ENCODE peak calls at places on chromosomes 4 and X, in ten cellular contexts. Z is T-helper 1 cell; R is lung; W is RWPE1; S is activated naive CD4-positive, alpha-beta T cell; X is posterior cingulate gyrus; U is EH; I is HTR-8/SVneo; C is ELR; Q is activated T-cell treated with anti-CD3 and anti-CD28 coated beads, Interleukin-2, amount 50 U/mL, for 72 hours. J is an unnamed sample.

GRCh38 chrX:17596051-17596450 is 141.2 kb upstream of the SCML1 start:
- DNase-seq in I (no peak), W (peak; percentile 23), S (no peak), R (no peak), Z (no peak), U (peak; percentile 41), C (peak; percentile 27), X (no peak), Q (no peak), J (no peak)

GRCh38 chr4:107862658-107863057 is 37.9 kb downstream of the SGMS2 start:
- DNase-seq in U (peak; percentile 43), I (no peak), R (peak; percentile 42), X (no peak), W (peak; percentile 87), C (peak; percentile 93), S (no peak), Z (no peak), Q (peak; percentile 18), J (no peak)

GRCh38 chrX:43589735-43590515 is 66.2 kb upstream of the MAOA start:
- DNase-seq in R (no peak), U (no peak), W (peak; percentile 40), Z (no peak), S (no peak), Q (no peak), X (no peak), I (no peak), C (no peak), J (no peak)

GRCh38 chr4:78288327-78288726 is 231.2 kb downstream of the FRAS1 start:
- DNase-seq in S (no peak), C (no peak), R (no peak), X (no peak), I (no peak), Z (no peak), Q (no peak), W (no peak), U (peak; percentile 64), J (no peak)

GRCh38 chrX:104085477-104085876 is 9.4 kb upstream of the TMSB15C start:
- DNase-seq in Q (no peak), Z (no peak), X (no peak), I (no peak), C (no peak), W (no peak), R (no peak), S (no peak), U (no peak), J (no peak)

GRCh38 chrX:150063673-150064072 is 125.4 kb upstream of the EOLA2 start:
- DNase-seq in X (no peak), C (no peak), Q (no peak), W (no peak), I (no peak), R (no peak), U (no peak), Z (no peak), S (no peak), J (no peak)

GRCh38 chr4:142351958-142352357 is 494.1 kb downstream of the INPP4B start:
- DNase-seq in Z (no peak), S (no peak), U (no peak), I (no peak), X (no peak), Q (no peak), R (no peak), C (no peak), W (no peak), J (no peak)

GRCh38 chr4:21699437-21699836 is 249.1 kb downstream of the KCNIP4 start:
- DNase-seq in U (no peak), I (no peak), X (no peak), Q (no peak), Z (no peak), W (no peak), R (no peak), C (no peak), S (no peak), J (no peak)

GRCh38 chr4:8198206-8198905 is 734 bp upstream of the SH3TC1 start:
- DNase-seq in Q (no peak), X (no peak), Z (no peak), R (no peak), W (peak; percentile 31), S (no peak), U (no peak), C (no peak), I (no peak), J (no peak)

GRCh38 chr4:123481034-123481433 is 84.4 kb downstream of the SPRY1 start:
- DNase-seq in Q (peak; percentile 32), U (peak; percentile 81), Z (no peak), C (peak; percentile 78), R (no peak), X (no peak), I (no peak), S (no peak), W (no peak), J (no peak)

GRCh38 chr4:62644372-62644771 is 1444.2 kb downstream of the ADGRL3 start:
- DNase-seq in Z (no peak), X (no peak), U (no peak), W (peak; percentile 4), I (no peak), Q (no peak), C (peak; percentile 54), R (no peak), S (no peak), J (no peak)